ENCODE peak calls at places on chromosomes 16 and 17, in six cellular contexts. One of them, this sample, is unnamed.

GRCh38 chr17:3038941-3039340 is 24.5 kb downstream of the OR1D5 start:
- DNase-seq in H1: no peak
- DNase-seq in HepG2: no peak
- DNase-seq in GM12891: no peak
- DNase-seq in K562: no peak
- DNase-seq in GM12878: no peak
- DNase-seq in this sample: no peak

GRCh38 chr17:37847811-37848331 is 76.3 kb upstream of the TBC1D3K start:
- DNase-seq in H1: no peak
- DNase-seq in K562: no peak
- DNase-seq in GM12878: no peak
- DNase-seq in GM12891: no peak
- DNase-seq in HepG2: no peak
- DNase-seq in this sample: no peak

GRCh38 chr17:41500131-41500911 is 5.1 kb downstream of the KRT13 start:
- DNase-seq in K562: peak
- DNase-seq in H1: no peak
- DNase-seq in GM12878: no peak
- DNase-seq in GM12891: no peak
- DNase-seq in HepG2: no peak
- DNase-seq in this sample: no peak

GRCh38 chr17:14545156-14545906 is 244.4 kb downstream of the HS3ST3B1 start:
- DNase-seq in HepG2: no peak
- DNase-seq in H1: no peak
- DNase-seq in GM12878: no peak
- DNase-seq in K562: no peak
- DNase-seq in GM12891: no peak
- DNase-seq in this sample: no peak

GRCh38 chr17:283911-284675 is 68.5 kb downstream of the RPH3AL start:
- DNase-seq in GM12891: no peak
- DNase-seq in H1: no peak
- DNase-seq in GM12878: no peak
- DNase-seq in HepG2: no peak
- DNase-seq in K562: no peak
- DNase-seq in this sample: no peak

GRCh38 chr16:80680839-80681238 is 123.6 kb downstream of the CDYL2 start:
- DNase-seq in K562: no peak
- DNase-seq in GM12891: no peak
- DNase-seq in HepG2: no peak
- DNase-seq in GM12878: no peak
- DNase-seq in H1: no peak
- DNase-seq in this sample: no peak

GRCh38 chr16:77834600-77834963 is 46.2 kb downstream of the VAT1L start:
- DNase-seq in GM12878: no peak
- DNase-seq in K562: no peak
- DNase-seq in HepG2: no peak
- DNase-seq in H1: no peak
- DNase-seq in GM12891: no peak
- DNase-seq in this sample: no peak

GRCh38 chr17:73349138-73349537 is 37.3 kb upstream of the CDC42EP4 start:
- DNase-seq in GM12891: no peak
- DNase-seq in HepG2: no peak
- DNase-seq in H1: no peak
- DNase-seq in K562: no peak
- DNase-seq in GM12878: no peak
- DNase-seq in this sample: no peak

GRCh38 chr17:69854381-69854780 is 220.6 kb upstream of the KCNJ16 start:
- DNase-seq in H1: no peak
- DNase-seq in GM12891: no peak
- DNase-seq in GM12878: no peak
- DNase-seq in K562: no peak
- DNase-seq in HepG2: no peak
- DNase-seq in this sample: no peak

GRCh38 chr16:29664133-29664912 is 1.3 kb downstream of the SPN start:
- DNase-seq in GM12878: no peak
- DNase-seq in HepG2: no peak
- DNase-seq in GM12891: no peak
- DNase-seq in H1: no peak
- DNase-seq in K562: peak
- DNase-seq in this sample: no peak

GRCh38 chr16:29674188-29674587 is 4.8 kb upstream of the QPRT start:
- DNase-seq in GM12878: no peak
- DNase-seq in HepG2: no peak
- DNase-seq in H1: no peak
- DNase-seq in K562: peak
- DNase-seq in GM12891: no peak
- DNase-seq in this sample: no peak

GRCh38 chr16:31360296-31360695 is 5.3 kb downstream of the ITGAX start:
- DNase-seq in HepG2: no peak
- DNase-seq in H1: no peak
- DNase-seq in K562: no peak
- DNase-seq in GM12891: no peak
- DNase-seq in GM12878: no peak
- DNase-seq in this sample: no peak

GRCh38 chr16:84266451-84266850 is 26.6 kb upstream of the KCNG4 start:
- DNase-seq in K562: peak
- DNase-seq in HepG2: peak
- DNase-seq in GM12891: peak
- DNase-seq in GM12878: peak
- DNase-seq in H1: no peak
- DNase-seq in this sample: peak

GRCh38 chr16:66052745-66053144 is 313.7 kb upstream of the CDH5 start:
- DNase-seq in GM12891: no peak
- DNase-seq in HepG2: no peak
- DNase-seq in GM12878: no peak
- DNase-seq in H1: no peak
- DNase-seq in K562: no peak
- DNase-seq in this sample: no peak

GRCh38 chr17:81537343-81537855 is 9.2 kb downstream of the FSCN2 start:
- DNase-seq in H1: no peak
- DNase-seq in GM12878: no peak
- DNase-seq in HepG2: no peak
- DNase-seq in GM12891: no peak
- DNase-seq in K562: no peak
- DNase-seq in this sample: peak

GRCh38 chr16:20191566-20191965 is 117.9 kb upstream of the GPR139 start:
- DNase-seq in H1: no peak
- DNase-seq in GM12878: no peak
- DNase-seq in HepG2: no peak
- DNase-seq in GM12891: no peak
- DNase-seq in K562: no peak
- DNase-seq in this sample: no peak

GRCh38 chr17:4853195-4853762 is 20.1 kb downstream of the MINK1 start:
- DNase-seq in H1: no peak
- DNase-seq in GM12891: no peak
- DNase-seq in HepG2: no peak
- DNase-seq in GM12878: no peak
- DNase-seq in K562: no peak
- DNase-seq in this sample: no peak

GRCh38 chr17:78517421-78517820 is 59.8 kb downstream of the DNAH17 start:
- DNase-seq in H1: no peak
- DNase-seq in GM12878: no peak
- DNase-seq in GM12891: no peak
- DNase-seq in HepG2: no peak
- DNase-seq in K562: no peak
- DNase-seq in this sample: no peak

GRCh38 chr16:87415441-87415840 is 23.3 kb downstream of the MAP1LC3B start:
- DNase-seq in H1: no peak
- DNase-seq in GM12878: no peak
- DNase-seq in K562: no peak
- DNase-seq in HepG2: no peak
- DNase-seq in GM12891: no peak
- DNase-seq in this sample: no peak

DNA sequence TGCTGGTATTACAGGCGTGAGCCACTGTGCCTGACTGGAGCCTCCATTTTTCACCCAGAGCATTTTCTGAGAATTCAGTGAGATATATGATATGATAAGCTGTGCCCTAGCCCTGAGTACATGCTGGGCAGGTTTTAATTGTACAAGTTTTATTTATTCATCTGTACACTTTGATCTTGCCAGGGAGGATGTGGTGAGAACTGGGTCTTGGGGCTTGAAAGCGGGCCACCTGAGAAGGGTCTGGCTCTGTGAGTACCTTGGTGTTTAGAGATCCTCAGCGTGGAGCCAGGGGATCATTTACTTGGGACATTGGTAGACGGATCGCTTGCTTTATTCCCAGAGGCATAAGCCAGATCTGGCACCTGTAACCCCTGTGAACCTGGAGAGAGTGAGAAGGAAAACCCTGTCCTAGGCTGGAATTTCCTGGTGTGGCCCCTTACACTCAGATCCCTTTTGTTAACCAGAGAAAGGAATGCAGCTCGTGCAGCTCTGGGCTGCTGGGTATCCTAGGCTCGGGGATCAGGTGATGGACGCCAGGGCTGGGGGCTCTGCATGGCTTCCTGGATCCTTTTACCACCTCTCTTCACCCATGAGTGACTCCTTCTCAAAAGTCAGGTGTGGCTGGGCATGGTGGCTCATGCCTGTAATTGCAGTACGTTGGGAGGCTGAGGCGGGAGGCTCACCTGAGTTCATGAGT is 91.9 kb downstream of the ABCC1 start:
- DNase-seq in H1: no peak
- DNase-seq in GM12878: no peak
- DNase-seq in K562: no peak
- DNase-seq in HepG2: no peak
- DNase-seq in GM12891: no peak
- DNase-seq in this sample: no peak
- TF ChIP-seq TAF1 in H1: peak
- TF ChIP-seq TAF1 in GM12878: no peak
- TF ChIP-seq TAF1 in K562: no peak
- TF ChIP-seq TAF1 in HepG2: no peak
- TF ChIP-seq TAF1 in GM12891: no peak
- TF ChIP-seq TAF1 in this sample: no peak

DNA sequence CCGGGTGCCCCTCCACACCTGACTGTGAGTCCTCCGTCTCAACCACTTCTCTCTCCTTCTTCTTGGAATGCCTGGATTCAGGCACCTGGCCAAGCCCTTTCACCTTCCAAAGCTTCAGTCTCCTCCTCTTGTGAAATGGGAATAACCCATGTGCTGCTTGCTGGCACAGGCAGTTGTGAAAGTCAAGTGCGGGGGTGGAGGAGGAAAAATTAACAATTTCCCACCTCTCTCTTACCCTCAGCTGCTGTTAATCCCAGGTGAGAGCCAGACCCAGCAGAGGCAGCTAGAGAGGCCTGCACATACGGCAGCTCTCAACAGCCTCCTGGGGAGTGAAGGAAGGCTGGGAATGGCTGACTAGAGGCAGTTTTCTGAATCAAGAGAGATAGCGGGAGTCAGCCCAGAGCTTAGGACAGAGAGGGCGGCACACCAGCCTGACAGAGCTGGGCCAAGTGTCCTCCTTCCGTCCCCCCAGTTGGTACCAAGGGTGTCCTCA is 77.9 kb upstream of the LGALS9 start:
- DNase-seq in K562: no peak
- DNase-seq in H1: no peak
- DNase-seq in HepG2: no peak
- DNase-seq in GM12891: no peak
- DNase-seq in GM12878: no peak
- DNase-seq in this sample: no peak
- TF ChIP-seq POLR2A in K562: no peak
- TF ChIP-seq POLR2A in H1: no peak
- TF ChIP-seq POLR2A in HepG2: no peak
- TF ChIP-seq POLR2A in GM12891: no peak
- TF ChIP-seq POLR2A in GM12878: no peak
- TF ChIP-seq POLR2A in this sample: no peak

GRCh38 chr16:56366945-56367344 is 58.4 kb downstream of the AMFR start:
- DNase-seq in GM12878: no peak
- DNase-seq in H1: no peak
- DNase-seq in HepG2: no peak
- DNase-seq in GM12891: no peak
- DNase-seq in K562: no peak
- DNase-seq in this sample: no peak

GRCh38 chr16:56369202-56369601 is 56.1 kb downstream of the AMFR start:
- DNase-seq in H1: no peak
- DNase-seq in K562: no peak
- DNase-seq in GM12891: no peak
- DNase-seq in HepG2: no peak
- DNase-seq in GM12878: no peak
- DNase-seq in this sample: no peak

GRCh38 chr16:56367764-56368163 is 57.6 kb downstream of the AMFR start:
- DNase-seq in HepG2: no peak
- DNase-seq in H1: no peak
- DNase-seq in K562: no peak
- DNase-seq in GM12891: no peak
- DNase-seq in GM12878: no peak
- DNase-seq in this sample: no peak

GRCh38 chr16:56370185-56370584 is 55.2 kb downstream of the AMFR start:
- DNase-seq in HepG2: no peak
- DNase-seq in H1: no peak
- DNase-seq in GM12878: no peak
- DNase-seq in K562: no peak
- DNase-seq in GM12891: no peak
- DNase-seq in this sample: no peak

GRCh38 chr16:56368545-56368944 is 56.8 kb downstream of the AMFR start:
- DNase-seq in GM12878: no peak
- DNase-seq in H1: no peak
- DNase-seq in K562: no peak
- DNase-seq in HepG2: no peak
- DNase-seq in GM12891: no peak
- DNase-seq in this sample: no peak
- TF ChIP-seq TAF1 in GM12878: no peak
- TF ChIP-seq TAF1 in H1: no peak
- TF ChIP-seq TAF1 in K562: no peak
- TF ChIP-seq TAF1 in HepG2: no peak
- TF ChIP-seq TAF1 in GM12891: no peak
- TF ChIP-seq TAF1 in this sample: no peak

GRCh38 chr17:28948873-28949184 is 2.5 kb downstream of the PHF12 start:
- DNase-seq in H1: no peak
- DNase-seq in K562: no peak
- DNase-seq in GM12891: no peak
- DNase-seq in HepG2: no peak
- DNase-seq in GM12878: no peak
- DNase-seq in this sample: no peak

GRCh38 chr17:28948342-28948741 is 3.0 kb downstream of the PHF12 start:
- DNase-seq in GM12878: no peak
- DNase-seq in K562: no peak
- DNase-seq in H1: no peak
- DNase-seq in GM12891: no peak
- DNase-seq in HepG2: no peak
- DNase-seq in this sample: no peak

GRCh38 chr17:28949185-28950016 is 1.9 kb downstream of the PHF12 start:
- DNase-seq in HepG2: no peak
- DNase-seq in GM12891: no peak
- DNase-seq in GM12878: no peak
- DNase-seq in H1: no peak
- DNase-seq in K562: peak
- DNase-seq in this sample: no peak

GRCh38 chr17:28946239-28946638 is 5.1 kb downstream of the PHF12 start:
- DNase-seq in GM12891: no peak
- DNase-seq in H1: no peak
- DNase-seq in GM12878: no peak
- DNase-seq in HepG2: no peak
- DNase-seq in K562: no peak
- DNase-seq in this sample: no peak

DNA sequence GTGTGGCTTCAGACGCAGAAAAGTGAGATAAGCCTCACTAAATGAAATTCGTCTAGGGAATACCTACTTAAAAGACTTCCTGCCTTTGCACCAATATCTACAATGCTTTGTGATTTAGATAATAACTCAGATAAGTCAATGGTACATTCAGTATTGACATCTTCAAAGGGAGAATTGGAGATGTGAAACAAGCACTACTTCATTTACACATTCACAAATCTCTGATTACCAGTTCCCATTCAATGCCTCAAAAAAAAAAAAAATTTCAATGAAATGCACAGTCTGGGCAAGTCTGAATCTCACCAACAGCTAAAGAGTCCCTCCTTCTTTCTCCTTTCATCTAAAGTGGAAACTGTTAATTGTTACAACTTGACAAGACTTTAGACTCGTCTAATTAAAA is 3.7 kb downstream of the PHF12 start:
- DNase-seq in H1: no peak
- DNase-seq in GM12878: no peak
- DNase-seq in K562: no peak
- DNase-seq in HepG2: no peak
- DNase-seq in GM12891: no peak
- DNase-seq in this sample: no peak
- TF ChIP-seq POLR2A in H1: no peak
- TF ChIP-seq POLR2A in GM12878: no peak
- TF ChIP-seq POLR2A in K562: no peak
- TF ChIP-seq POLR2A in HepG2: no peak
- TF ChIP-seq POLR2A in GM12891: no peak
- TF ChIP-seq POLR2A in this sample: no peak

This sample was measured in GM12892.